ENCODE peak calls at places on chromosome 4, in seven cellular contexts. B, H, P, Q, A, K and L are unnamed samples.

GRCh38 chr4:80540785-80541469 is 205.4 kb downstream of the CFAP299 start:
- DNase-seq in K (no peak), Q (no peak), H (peak; percentile 2), A (no peak), B (no peak), P (peak; percentile 36), L (no peak)

GRCh38 chr4:125369098-125369497 is 54.3 kb downstream of the FAT4 start:
- DNase-seq in P (no peak), A (no peak), H (no peak), B (no peak), Q (no peak), K (no peak), L (no peak)

GRCh38 chr4:4472344-4472958 is 69.4 kb downstream of the STX18 start:
- DNase-seq in K (no peak), B (no peak), H (no peak), Q (no peak), A (no peak), P (no peak), L (no peak)

GRCh38 chr4:43496602-43497001 is 604.1 kb downstream of the GRXCR1 start:
- DNase-seq in H (no peak), P (no peak), K (no peak), B (no peak), A (no peak), Q (no peak), L (no peak)

GRCh38 chr4:147877308-147877771 is 145.5 kb downstream of the ARHGAP10 start:
- DNase-seq in H (no peak), Q (no peak), K (no peak), P (no peak), A (no peak), B (no peak), L (no peak)

GRCh38 chr4:57426779-57427395 is 316.7 kb upstream of the IGFBP7 start:
- DNase-seq in B (peak; percentile 78), Q (peak; percentile 77), P (peak; percentile 67), K (no peak), A (peak; percentile 60), H (peak; percentile 61), L (peak; percentile 50)

GRCh38 chr4:6641164-6641970 is 882 bp downstream of the MRFAP1 start:
- DNase-seq in A (peak; percentile 49), H (peak; percentile 72), Q (peak; percentile 64), K (no peak), P (peak; percentile 52), B (peak; percentile 59), L (no peak)

GRCh38 chr4:82223715-82224114 is 150.1 kb downstream of the HNRNPD start:
- DNase-seq in A (no peak), K (no peak), B (no peak), P (peak; percentile 82), H (no peak), Q (peak; percentile 48), L (no peak)

GRCh38 chr4:75547647-75548387 is 8.0 kb upstream of the ODAPH start:
- DNase-seq in Q (peak; percentile 29), A (no peak), K (no peak), H (no peak), B (peak; percentile 54), P (peak; percentile 43), L (peak; percentile 17)

GRCh38 chr4:1749826-1750225 is 28.5 kb downstream of the TACC3 start:
- DNase-seq in H (no peak), K (no peak), P (no peak), Q (no peak), A (no peak), B (no peak), L (no peak)

GRCh38 chr4:97300561-97300960 is 842.7 kb downstream of the STPG2 start:
- DNase-seq in H (no peak), Q (no peak), A (no peak), K (no peak), P (no peak), B (no peak), L (no peak)
- TF ChIP-seq CTCF in H (no peak), Q (no peak), A (no peak), K (no peak), P (no peak), B (no peak), L (no peak)

DNA sequence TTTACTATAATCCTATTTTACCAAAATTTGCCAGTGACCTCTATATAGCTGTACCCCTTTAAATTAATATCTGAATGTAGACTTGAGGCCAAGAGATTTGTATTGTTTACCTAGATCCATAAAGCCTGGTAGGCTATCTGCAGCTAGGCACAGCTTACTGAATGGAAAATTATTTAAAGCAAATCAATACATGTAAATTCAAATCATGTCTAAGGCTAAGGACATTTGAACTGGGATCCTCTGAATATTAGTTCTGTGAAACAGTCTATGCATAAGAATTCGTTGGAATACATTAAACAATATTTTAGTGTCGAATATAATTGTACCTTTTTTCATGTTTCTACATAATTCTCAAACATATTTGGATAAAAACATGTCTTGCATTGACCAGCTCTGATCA is 1.6 kb downstream of the UGT2A3 start:
- DNase-seq in A (no peak), B (no peak), K (no peak), H (no peak), Q (no peak), P (no peak), L (no peak)
- H3K4me3 ChIP-seq in A (no peak overlapping the region), B (no peak overlapping the region), K (no peak overlapping the region), H (no peak overlapping the region), Q (no peak overlapping the region), P (no peak overlapping the region), L (no peak overlapping the region)

DNA sequence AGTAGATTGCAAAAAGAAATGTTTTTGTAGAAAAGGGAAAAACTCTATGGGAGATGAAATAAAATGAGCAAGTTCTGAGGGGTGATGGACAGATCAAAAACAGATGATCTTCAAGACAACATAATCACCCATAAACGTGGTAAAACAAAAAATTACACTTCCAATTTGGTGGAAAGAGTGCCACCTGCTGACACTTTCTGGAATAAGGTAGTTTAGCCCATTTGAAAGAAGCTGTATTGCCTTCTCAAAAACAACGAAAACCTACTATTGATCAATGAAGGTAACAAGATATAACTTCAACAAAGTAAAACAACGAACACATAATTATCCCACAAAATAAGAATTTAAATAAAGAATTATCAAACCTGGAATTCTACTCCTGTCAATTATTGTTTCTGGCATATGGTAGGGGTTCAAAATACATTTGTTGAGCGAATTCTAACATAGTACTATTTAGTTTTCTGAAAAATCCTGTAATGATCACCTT is 2.5 kb downstream of the COQ2 start:
- DNase-seq in B (peak; percentile 81), K (peak; percentile 50), Q (peak; percentile 90), A (peak; percentile 79), H (peak; percentile 37), P (peak; percentile 77), L (no peak)
- TF ChIP-seq CTCF in B (peak; percentile 73), K (peak; percentile 76), Q (peak; percentile 58), A (peak; percentile 49), H (peak; percentile 64), P (peak; percentile 94), L (peak; percentile 64)

DNA sequence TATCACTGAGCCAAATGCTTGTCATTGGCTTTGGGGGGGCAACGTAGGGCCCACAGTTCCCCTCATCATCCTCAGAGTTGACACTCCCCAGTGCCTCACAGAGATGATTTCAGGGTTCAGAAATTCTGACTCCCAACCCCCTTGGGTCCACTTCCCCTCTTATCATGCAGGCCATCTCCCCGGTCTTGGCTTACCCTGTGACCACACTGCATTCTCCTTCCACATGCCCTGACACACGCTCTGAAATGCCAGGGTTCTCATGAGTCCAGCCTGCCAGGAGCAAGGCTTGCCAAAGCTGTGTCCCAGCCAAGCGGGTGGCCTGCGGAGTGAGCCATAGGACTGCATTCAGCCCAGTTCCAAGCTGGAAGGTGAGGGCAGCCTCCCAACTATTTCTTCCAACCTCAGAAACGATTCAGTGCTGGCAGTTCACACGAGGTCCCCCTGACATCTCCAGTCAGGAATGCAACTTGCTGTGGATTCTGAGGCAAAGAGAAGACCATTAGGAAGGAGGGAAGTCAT is 101.2 kb downstream of the SMIM20 start:
- DNase-seq in H (no peak), K (no peak), B (peak; percentile 89), P (no peak), A (no peak), Q (peak; percentile 17), L (no peak)
- H3K4me3 ChIP-seq in H (no peak overlapping the region), K (no peak overlapping the region), B (no peak overlapping the region), P (no peak overlapping the region), A (no peak overlapping the region), Q (no peak overlapping the region), L (no peak overlapping the region)

GRCh38 chr4:134470544-134470943 is 269.0 kb upstream of the PABPC4L start:
- DNase-seq in Q (peak; percentile 62), A (peak; percentile 63), K (no peak), B (peak; percentile 0), P (no peak), H (no peak), L (peak; percentile 1)
- TF ChIP-seq CTCF in Q (no peak), A (peak; percentile 26), K (peak; percentile 38), B (no peak), P (peak; percentile 52), H (peak; percentile 55), L (no peak)

GRCh38 chr4:36511785-36512184 is 230.4 kb downstream of the DTHD1 start:
- DNase-seq in K (no peak), B (no peak), H (no peak), P (no peak), Q (no peak), A (no peak), L (no peak)

GRCh38 chr4:36509816-36510215 is 228.4 kb downstream of the DTHD1 start:
- DNase-seq in P (no peak), H (no peak), B (no peak), Q (no peak), K (no peak), A (no peak), L (no peak)

GRCh38 chr4:36508390-36508789 is 227.0 kb downstream of the DTHD1 start:
- DNase-seq in Q (no peak), P (no peak), A (no peak), K (no peak), B (no peak), H (no peak), L (no peak)
- H3K4me3 ChIP-seq in Q (no peak overlapping the region), P (no peak overlapping the region), A (no peak overlapping the region), K (no peak overlapping the region), B (no peak overlapping the region), H (no peak overlapping the region), L (no peak overlapping the region)

DNA sequence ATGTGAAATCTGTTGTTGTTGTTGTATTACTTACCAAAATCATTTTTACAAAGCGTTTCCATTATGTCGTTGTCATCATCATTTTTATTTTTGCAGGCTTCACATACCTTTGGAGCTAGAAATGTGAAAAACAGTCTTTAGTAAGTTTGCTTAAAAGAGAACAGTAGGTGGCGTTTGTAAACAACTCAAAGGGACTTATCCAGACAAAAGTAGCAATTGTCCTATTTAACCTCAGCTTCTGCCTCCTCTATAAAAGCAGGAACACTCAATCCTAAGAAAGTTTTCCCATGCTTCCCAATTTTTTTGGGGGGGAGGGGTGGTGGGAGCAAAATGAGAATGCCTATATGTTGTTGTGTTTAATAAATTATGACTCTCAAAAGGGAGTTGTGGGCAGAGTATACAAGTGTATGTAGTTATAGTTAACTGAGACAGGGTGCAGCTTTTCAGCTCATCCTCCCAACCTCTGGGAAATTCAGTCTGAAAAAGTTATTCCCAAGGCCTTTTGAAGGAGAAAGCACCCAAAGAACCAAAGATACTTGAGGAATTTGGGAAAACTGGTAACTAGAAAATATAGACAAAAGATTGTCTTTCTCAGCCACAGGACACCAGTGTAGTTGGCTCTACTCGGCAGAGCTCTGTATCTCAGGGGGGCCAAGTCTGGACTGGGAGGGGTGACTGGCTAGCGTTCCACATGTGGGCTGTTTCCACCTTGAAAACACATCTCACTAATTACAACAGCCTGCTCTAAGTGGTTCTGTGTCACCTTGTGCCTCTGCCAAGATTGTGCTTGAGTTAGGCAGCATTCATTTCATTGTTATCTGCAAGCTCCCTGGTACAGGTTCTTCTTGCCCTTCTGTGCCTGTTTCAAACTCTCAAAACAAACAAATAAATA is 2.8 kb downstream of the SFRP2 start:
- DNase-seq in B (peak; percentile 64), Q (no peak), A (peak; percentile 20), P (peak; percentile 28), H (no peak), K (no peak), L (no peak)
- TF ChIP-seq CTCF in B (peak; percentile 44), Q (no peak), A (peak; percentile 11), P (peak; percentile 81), H (peak; percentile 63), K (peak; percentile 53), L (peak; percentile 44)